ENCODE peak calls at places on chromosomes 2 and 18, in seven cellular contexts. X is HCT116, H is ascending aorta, N is hepatocyte, P is upper lobe of left lung, M is stomach, L is tibial artery. Q is an unnamed sample.

GRCh38 chr2:203909192-203909945 is 27.2 kb upstream of the ICOS start:
- DNase-seq in X (peak; percentile 13), H (no peak), N (peak; percentile 66), P (no peak), M (no peak), L (no peak), Q (peak; percentile 30)

GRCh38 chr2:38907743-38908562 is 18.3 kb downstream of the ARHGEF33 start:
- DNase-seq in X (no peak), H (no peak), N (no peak), P (no peak), M (no peak), L (no peak), Q (no peak)

GRCh38 chr2:219665926-219666325 is 38.5 kb downstream of the SLC4A3 start:
- DNase-seq in X (no peak), H (no peak), N (no peak), P (no peak), M (no peak), L (no peak), Q (no peak)

GRCh38 chr2:32832821-32833220 is 113.9 kb upstream of the LTBP1 start:
- DNase-seq in X (no peak), H (no peak), N (no peak), P (no peak), M (no peak), L (no peak), Q (no peak)

GRCh38 chr2:196660264-196660663 is 20.7 kb downstream of the CCDC150 start:
- DNase-seq in X (no peak), H (no peak), N (no peak), P (no peak), M (no peak), L (no peak), Q (no peak)

GRCh38 chr2:232332940-232333259 is 45.7 kb upstream of the ALPP start:
- DNase-seq in X (no peak), H (no peak), N (no peak), P (no peak), M (no peak), L (peak; percentile 57), Q (no peak)

GRCh38 chr2:136019825-136020224 is 34.4 kb upstream of the DARS1 start:
- DNase-seq in X (no peak), H (no peak), N (no peak), P (no peak), M (no peak), L (no peak), Q (no peak)

GRCh38 chr2:66901344-66901743 is 466.4 kb downstream of the MEIS1 start:
- DNase-seq in X (no peak), H (no peak), N (no peak), P (no peak), M (no peak), L (no peak), Q (no peak)

GRCh38 chr18:50398947-50399346 is 24.1 kb downstream of the SKA1 start:
- DNase-seq in X (no peak), H (no peak), N (no peak), P (no peak), M (no peak), L (no peak), Q (no peak)

GRCh38 chr2:75495862-75496261 is 64.9 kb downstream of the EVA1A start:
- DNase-seq in X (no peak), H (no peak), N (no peak), P (no peak), M (no peak), L (no peak), Q (no peak)

GRCh38 chr18:11541179-11541578 is 68.2 kb upstream of the SLC35G4 start:
- DNase-seq in X (no peak), H (no peak), N (no peak), P (no peak), M (no peak), L (no peak), Q (no peak)

GRCh38 chr2:159283529-159283928 is 3.0 kb downstream of the WDSUB1 start:
- DNase-seq in X (no peak), H (no peak), N (no peak), P (no peak), M (no peak), L (no peak), Q (no peak)

GRCh38 chr2:86787701-86788100 is 3.0 kb downstream of the CD8A start:
- DNase-seq in X (no peak), H (no peak), N (no peak), P (no peak), M (no peak), L (no peak), Q (no peak)

GRCh38 chr2:159292157-159292556 is 5.7 kb upstream of the WDSUB1 start:
- DNase-seq in X (no peak), H (no peak), N (no peak), P (no peak), M (no peak), L (no peak), Q (no peak)

GRCh38 chr2:80329491-80329890 is 24.9 kb upstream of the LRRTM1 start:
- DNase-seq in X (no peak), H (no peak), N (no peak), P (no peak), M (no peak), L (no peak), Q (no peak)

GRCh38 chr2:28821295-28821958 is 10.8 kb downstream of the SPDYA start:
- DNase-seq in X (peak; percentile 72), H (no peak), N (peak; percentile 73), P (no peak), M (peak; percentile 46), L (no peak), Q (peak; percentile 36)

GRCh38 chr2:177229448-177230242 is 17.1 kb downstream of the HNRNPA3 start:
- DNase-seq in X (no peak), H (no peak), N (no peak), P (no peak), M (no peak), L (no peak), Q (no peak)

GRCh38 chr2:152755029-152755428 is 36.6 kb downstream of the ARL6IP6 start:
- DNase-seq in X (no peak), H (no peak), N (peak; percentile 29), P (peak; percentile 21), M (no peak), L (no peak), Q (no peak)

GRCh38 chr2:57343391-57344006 is 703.1 kb upstream of the VRK2 start:
- DNase-seq in X (peak; percentile 31), H (no peak), N (no peak), P (no peak), M (no peak), L (no peak), Q (no peak)

DNA sequence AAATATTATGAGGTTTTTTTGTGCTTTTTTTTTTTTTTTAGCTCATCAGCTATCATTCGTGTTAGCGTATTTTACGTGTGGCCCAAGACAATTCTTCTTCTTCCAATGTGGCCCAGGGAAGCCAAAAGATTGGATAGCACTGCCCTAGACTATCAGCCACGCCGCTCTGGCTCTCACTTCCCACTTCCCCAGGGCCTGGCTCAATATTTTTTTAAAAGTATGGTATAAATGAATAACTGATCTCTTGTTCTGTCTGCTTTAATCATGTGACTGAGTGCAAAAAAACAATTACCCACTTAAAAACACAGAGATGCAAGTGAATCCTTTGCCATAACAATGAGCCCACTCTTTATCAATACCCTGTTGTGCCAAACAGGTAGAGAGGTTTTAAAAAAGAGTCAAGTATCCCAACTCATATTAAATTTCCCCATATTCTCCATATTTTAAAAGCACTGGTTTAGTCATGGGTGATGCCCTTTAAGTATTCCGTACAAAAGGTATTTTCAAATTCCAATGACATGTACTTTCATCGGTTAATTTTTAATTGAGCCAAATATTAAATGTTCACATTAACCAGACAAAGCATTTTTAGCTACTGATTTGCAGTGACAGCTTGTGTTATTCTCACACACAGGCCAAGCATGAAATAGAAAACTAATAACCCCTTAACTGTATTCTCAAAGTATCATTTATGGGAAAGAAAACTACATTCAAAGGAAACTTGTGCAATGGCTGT is 12.6 kb downstream of the BCL2 start:
- DNase-seq in X (no peak), H (no peak), N (no peak), P (no peak), M (no peak), L (no peak), Q (no peak)
- H3K4me1 ChIP-seq in X (no peaks in the 10 kb centered on the region), H (no peaks in the 10 kb centered on the region), N (no peaks in the 10 kb centered on the region), P (no peaks in the 10 kb centered on the region), M (peaks cover 32% of the 10 kb centered on the region), L (no peaks in the 10 kb centered on the region), Q (no peaks in the 10 kb centered on the region)

DNA sequence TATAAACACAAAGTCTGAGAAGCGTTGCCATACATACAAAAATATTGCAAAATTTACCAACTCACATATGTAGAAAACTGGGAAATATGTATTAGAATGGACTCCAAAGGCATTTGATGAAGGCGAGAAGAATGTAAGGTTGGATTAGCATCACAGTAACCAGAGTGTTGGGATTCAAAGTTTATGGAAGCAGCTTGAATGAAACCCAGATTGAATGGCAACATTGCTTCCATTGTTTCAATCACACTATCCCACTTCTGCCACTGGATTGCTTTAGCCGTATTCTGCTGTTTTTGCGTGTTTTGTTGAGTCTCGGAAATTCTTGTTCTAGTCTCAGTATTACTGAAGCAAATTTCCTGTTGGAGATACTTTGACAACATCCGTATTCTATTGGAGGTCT is 609.0 kb upstream of the LRATD1 start:
- DNase-seq in X (no peak), H (no peak), N (no peak), P (no peak), M (no peak), L (no peak), Q (no peak)
- TF ChIP-seq CTCF in X (no peak), H (no peak), N (no peak), P (no peak), M (no peak), L (no peak), Q (no peak)

GRCh38 chr2:240947176-240947575 is 41.0 kb downstream of the CROCC2 start:
- DNase-seq in X (no peak), H (peak; percentile 53), N (no peak), P (peak; percentile 52), M (peak; percentile 17), L (no peak), Q (peak; percentile 11)

GRCh38 chr2:240947607-240948006 is 41.5 kb downstream of the CROCC2 start:
- DNase-seq in X (no peak), H (no peak), N (no peak), P (peak; percentile 22), M (peak; percentile 1), L (no peak), Q (no peak)

GRCh38 chr2:240948905-240949790 is 43.0 kb downstream of the CROCC2 start:
- DNase-seq in X (no peak), H (no peak), N (no peak), P (peak; percentile 66), M (peak; percentile 24), L (no peak), Q (peak; percentile 53)

GRCh38 chr2:240946654-240947053 is 40.5 kb downstream of the CROCC2 start:
- DNase-seq in X (no peak), H (no peak), N (no peak), P (peak; percentile 33), M (peak; percentile 16), L (no peak), Q (no peak)

DNA sequence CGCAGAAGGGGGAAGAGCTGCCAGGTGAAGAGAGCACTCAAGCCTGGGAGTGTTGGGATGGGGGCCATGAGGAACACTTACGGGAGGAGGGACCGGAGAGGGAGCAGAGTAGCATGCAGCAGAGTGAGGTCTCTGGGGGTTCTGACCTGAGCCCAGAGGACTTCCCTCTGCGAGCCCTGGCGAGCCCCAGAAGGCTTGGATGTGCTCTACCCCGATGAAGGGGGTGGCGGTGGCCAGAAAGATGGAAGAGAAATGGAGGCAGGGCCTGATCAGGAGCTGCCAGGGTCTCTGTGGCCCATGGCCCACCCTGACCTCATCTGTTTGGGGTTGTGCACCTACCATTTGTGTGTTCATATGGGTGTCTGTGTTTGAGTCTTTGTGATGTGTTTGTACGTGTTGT is 42.0 kb downstream of the CROCC2 start:
- DNase-seq in X (no peak), H (peak; percentile 55), N (no peak), P (no peak), M (peak; percentile 11), L (no peak), Q (peak; percentile 4)
- H3K4me1 ChIP-seq in X (peaks cover 5% of the 10 kb centered on the region), H (no peaks in the 10 kb centered on the region), N (no peaks in the 10 kb centered on the region), P (no peaks in the 10 kb centered on the region), M (no peaks in the 10 kb centered on the region), L (no peaks in the 10 kb centered on the region), Q (no peaks in the 10 kb centered on the region)

GRCh38 chr2:64750001-64750816 is 96.5 kb upstream of the SERTAD2 start:
- DNase-seq in X (no peak), H (peak; percentile 79), N (peak; percentile 74), P (peak; percentile 85), M (peak; percentile 58), L (peak; percentile 82), Q (peak; percentile 56)
- TF ChIP-seq CTCF in X (no peak), H (no peak), N (peak; percentile 20), P (peak; percentile 39), M (no peak), L (no peak), Q (no peak)